ENCODE peak calls at places on chromosomes 2 and 18, in four cellular contexts. Z, Y, K and V are unnamed samples.

GRCh38 chr2:203177361-203177760 is 61.5 kb upstream of the CYP20A1 start:
- DNase-seq in K (no peak), Z (peak), Y (no peak), V (no peak)

GRCh38 chr2:153509133-153509532 is 30.6 kb upstream of the RPRM start:
- DNase-seq in K (no peak), Z (no peak), Y (no peak), V (no peak)

GRCh38 chr2:217466104-217466503 is 536.7 kb downstream of the TNS1 start:
- DNase-seq in K (no peak), Z (no peak), Y (no peak), V (no peak)

GRCh38 chr18:2916184-2916583 is 69.4 kb downstream of the EMILIN2 start:
- DNase-seq in Y (peak), Z (no peak), K (no peak), V (no peak)

GRCh38 chr2:26946841-26947784 is 23.3 kb upstream of the MAPRE3 start:
- DNase-seq in Y (no peak), Z (peak), K (peak), V (no peak)

GRCh38 chr18:69102959-69103358 is 297.7 kb upstream of the DOK6 start:
- DNase-seq in Z (peak), K (no peak), Y (no peak), V (no peak)

GRCh38 chr2:74499269-74499939 is at the start of gene LBX2:
- DNase-seq in Z (peak), K (no peak), Y (no peak), V (peak)

GRCh38 chr18:44238449-44238848 is 442.2 kb upstream of the SETBP1 start:
- DNase-seq in Z (no peak), Y (no peak), K (no peak), V (no peak)

GRCh38 chr18:36872329-36872728 is 43.4 kb downstream of the KIAA1328 start:
- DNase-seq in Z (no peak), K (no peak), Y (no peak), V (no peak)

GRCh38 chr2:135072125-135072997 is 20.3 kb downstream of the RAB3GAP1 start:
- DNase-seq in K (no peak), Y (no peak), Z (no peak), V (no peak)

GRCh38 chr2:224786848-224787247 is 70.7 kb upstream of the CCDC195 start:
- DNase-seq in Z (no peak), Y (no peak), K (no peak), V (no peak)

GRCh38 chr2:18860179-18860578 is 270.8 kb upstream of the NT5C1B start:
- DNase-seq in Y (no peak), Z (no peak), K (no peak), V (no peak)

GRCh38 chr2:184611221-184612085 is 13.1 kb downstream of the ZNF804A start:
- DNase-seq in K (no peak), Y (no peak), Z (peak), V (no peak)